ENCODE peak calls at places on chromosome 13, in five cellular contexts. Y, V, D, O and L are unnamed samples.
A peak's percentile ranks its signal among the peaks of the same experiment; 100 is the strongest.

GRCh38 chr13:22024381-22024994 is 353.6 kb downstream of the FGF9 start:
- DNase-seq in Y (no peak), V (no peak), D (no peak), O (no peak), L (no peak)

GRCh38 chr13:49134305-49134704 is 85.8 kb upstream of the MLNR start:
- DNase-seq in Y (no peak), V (no peak), D (no peak), O (no peak), L (no peak)

GRCh38 chr13:113491418-113491883 is 940 bp upstream of the DCUN1D2 start:
- DNase-seq in Y (no peak), V (peak; percentile 93), D (peak; percentile 62), O (no peak), L (peak; percentile 48)

GRCh38 chr13:39616087-39616694 is 13.2 kb upstream of the LHFPL6 start:
- DNase-seq in Y (peak; percentile 85), V (no peak), D (peak; percentile 33), O (peak; percentile 61), L (peak; percentile 25)

GRCh38 chr13:92429231-92429630 is 797.4 kb upstream of the GPC6 start:
- DNase-seq in Y (no peak), V (no peak), D (no peak), O (no peak), L (no peak)

GRCh38 chr13:111051656-111052232 is 63.4 kb upstream of the ARHGEF7 start:
- DNase-seq in Y (no peak), V (no peak), D (no peak), O (no peak), L (no peak)

GRCh38 chr13:28031220-28031903 is 42.9 kb upstream of the URAD start:
- DNase-seq in Y (no peak), V (no peak), D (peak; percentile 28), O (no peak), L (no peak)

GRCh38 chr13:78689011-78689410 is 30.1 kb upstream of the OBI1 start:
- DNase-seq in Y (no peak), V (no peak), D (no peak), O (peak; percentile 16), L (no peak)

GRCh38 chr13:101408154-101408553 is 8.2 kb downstream of the NALCN start:
- DNase-seq in Y (no peak), V (peak; percentile 61), D (no peak), O (no peak), L (no peak)

GRCh38 chr13:113990321-113990837 is 16.5 kb upstream of the C13orf46 start:
- DNase-seq in Y (no peak), V (no peak), D (no peak), O (no peak), L (peak; percentile 11)